ENCODE peak calls at places on chromosomes 16 and 17, in eight cellular contexts. F is stimulated activated CD4-positive, alpha-beta T cell treated with anti-CD3 and anti-CD28 coated beads, Interleukin-1b, Interleukin-23, amount 100 ng/mL, for 24 hours; B is hypothalamus; R is activated T-cell treated with anti-CD3 and anti-CD28 coated beads for 24 hours; C is RPMI8226; O is fibroblast of the aortic adventitia; Z is activated CD8-positive, alpha-beta T cell treated with anti-CD3 and anti-CD28 coated beads, Interleukin-2, amount 10 ng/mL, durations not matched to agents 7 days and 5 days; N is amygdala. E is an unnamed sample.

GRCh38 chr17:56679148-56679766 is 85.8 kb downstream of the NOG start:
- DNase-seq in B (no peak), R (no peak), C (peak; percentile 17), N (no peak), F (no peak), O (peak; percentile 51), Z (no peak), E (no peak)

GRCh38 chr16:57628008-57628781 is at the start of gene ADGRG1:
- DNase-seq in F (peak; percentile 49), C (no peak), R (peak; percentile 47), Z (peak; percentile 57), B (peak; percentile 82), O (peak; percentile 94), N (peak; percentile 79), E (no peak)

GRCh38 chr16:86685071-86685470 is 106.7 kb downstream of the FOXL1 start:
- DNase-seq in N (no peak), B (no peak), R (no peak), F (no peak), O (no peak), C (no peak), Z (no peak), E (no peak)

GRCh38 chr17:43360739-43361498 is 37.9 kb upstream of the ARL4D start:
- DNase-seq in C (peak; percentile 98), O (peak; percentile 100), N (peak; percentile 90), F (peak; percentile 81), R (peak; percentile 86), B (peak; percentile 85), Z (peak; percentile 97), E (peak; percentile 96)

GRCh38 chr16:67407788-67408452 is 8.4 kb downstream of the ZDHHC1 start:
- DNase-seq in O (no peak), C (peak; percentile 51), R (no peak), Z (no peak), F (no peak), B (no peak), N (no peak), E (no peak)

GRCh38 chr17:59846391-59847165 is 46.2 kb downstream of the TUBD1 start:
- DNase-seq in N (no peak), C (peak; percentile 68), O (peak; percentile 93), Z (no peak), R (no peak), B (no peak), F (no peak), E (no peak)

GRCh38 chr17:45339646-45340605 is 23.1 kb upstream of the MAP3K14 start:
- DNase-seq in Z (no peak), F (no peak), R (no peak), B (no peak), C (no peak), N (no peak), O (no peak), E (no peak)

GRCh38 chr17:51486885-51487520 is 226.7 kb downstream of the UTP18 start:
- DNase-seq in R (no peak), Z (no peak), C (no peak), B (no peak), O (no peak), N (no peak), F (no peak), E (no peak)

GRCh38 chr16:1960665-1961630 is 1.6 kb downstream of the NDUFB10 start:
- DNase-seq in N (no peak), O (peak; percentile 43), C (peak; percentile 60), R (peak; percentile 49), F (no peak), B (no peak), Z (peak; percentile 40), E (no peak)

GRCh38 chr16:69880640-69881133 is 70.4 kb upstream of the CLEC18A start:
- DNase-seq in B (no peak), Z (no peak), O (peak; percentile 45), N (no peak), F (no peak), R (no peak), C (no peak), E (no peak)

GRCh38 chr16:76222853-76223252 is 54.3 kb upstream of the CNTNAP4 start:
- DNase-seq in F (no peak), N (no peak), Z (no peak), R (no peak), O (no peak), C (no peak), B (no peak), E (no peak)

GRCh38 chr17:258906-259305 is 77.5 kb upstream of the DOC2B start:
- DNase-seq in O (no peak), Z (no peak), B (no peak), F (no peak), N (no peak), C (no peak), R (no peak), E (no peak)

GRCh38 chr17:75521951-75522727 is 3.4 kb upstream of the LLGL2 start:
- DNase-seq in B (no peak), O (peak; percentile 16), R (no peak), N (no peak), Z (no peak), F (no peak), C (no peak), E (no peak)

GRCh38 chr16:85541619-85542547 is 71.2 kb upstream of the GSE1 start:
- DNase-seq in R (no peak), B (no peak), O (no peak), N (no peak), Z (no peak), F (no peak), C (no peak), E (no peak)

GRCh38 chr16:2040450-2041105 is 7.1 kb downstream of the NTHL1 start:
- DNase-seq in B (no peak), O (no peak), F (no peak), R (no peak), C (no peak), Z (no peak), N (no peak), E (no peak)

GRCh38 chr16:88639231-88640038 is 1.1 kb downstream of the IL17C start:
- DNase-seq in B (no peak), C (peak; percentile 74), R (no peak), Z (no peak), F (no peak), N (no peak), O (no peak), E (no peak)

GRCh38 chr16:28984619-28985135 is at the start of gene LAT:
- DNase-seq in O (no peak), F (peak; percentile 72), N (no peak), C (peak; percentile 69), B (no peak), R (peak; percentile 68), Z (peak; percentile 86), E (no peak)

GRCh38 chr17:40075216-40076100 is 12.7 kb downstream of the THRA start:
- DNase-seq in O (peak; percentile 72), R (peak; percentile 64), Z (peak; percentile 75), F (no peak), N (peak; percentile 79), B (peak; percentile 87), C (peak; percentile 78), E (no peak)

GRCh38 chr17:48179071-48179945 is 71.7 kb downstream of the SNX11 start:
- DNase-seq in C (no peak), R (no peak), O (peak; percentile 29), F (no peak), Z (no peak), B (no peak), N (no peak), E (no peak)

GRCh38 chr16:68031951-68032350 is 8.9 kb downstream of the DUS2 start:
- DNase-seq in B (no peak), N (no peak), F (no peak), O (no peak), C (no peak), Z (no peak), R (no peak), E (no peak)

E was measured in iPS DF 19.7.